ENCODE peak calls at places on chromosomes 4 and X, in eight cellular contexts. T is gastrocnemius medialis, G is mesendoderm, M is cardiac muscle cell, P is breast epithelium, C is lung, A is IMR-90, R is suprapubic skin. N is an unnamed sample.

GRCh38 chrX:3428762-3429161 is 82.3 kb upstream of the MXRA5 start:
- DNase-seq in T (no peak), G (no peak), M (no peak), P (no peak), C (no peak), A (no peak), R (no peak), N (no peak)

GRCh38 chr4:47640911-47641310 is 155.8 kb downstream of the ATP10D start:
- DNase-seq in T (no peak), G (no peak), M (no peak), P (no peak), C (no peak), A (peak), R (no peak), N (no peak)

GRCh38 chrX:96455078-96455477 is 229.6 kb upstream of the DIAPH2 start:
- DNase-seq in T (no peak), G (no peak), M (no peak), P (no peak), C (no peak), A (no peak), R (no peak), N (no peak)

GRCh38 chr4:99507762-99508161 is 3.1 kb upstream of the C4orf17 start:
- DNase-seq in T (no peak), G (peak), M (no peak), P (no peak), C (no peak), A (no peak), R (no peak), N (no peak)

GRCh38 chrX:1327651-1328304 is 8.8 kb upstream of the IL3RA start:
- DNase-seq in T (no peak), G (no peak), M (no peak), P (no peak), C (no peak), A (no peak), R (no peak), N (no peak)

GRCh38 chr4:120331486-120332281 is 265.0 kb upstream of the MAD2L1 start:
- DNase-seq in T (no peak), G (no peak), M (no peak), P (no peak), C (no peak), A (no peak), R (no peak), N (no peak)

GRCh38 chr4:535181-535923 is 36.3 kb downstream of the PIGG start:
- DNase-seq in T (no peak), G (no peak), M (no peak), P (no peak), C (no peak), A (no peak), R (no peak), N (no peak)

GRCh38 chr4:179353791-179354190 is 1911.6 kb upstream of the AGA start:
- DNase-seq in T (no peak), G (no peak), M (no peak), P (no peak), C (no peak), A (no peak), R (no peak), N (no peak)

GRCh38 chrX:9466115-9466495 is 1.2 kb downstream of the TBL1X start:
- DNase-seq in T (peak), G (peak), M (peak), P (no peak), C (no peak), A (peak), R (peak), N (no peak)

GRCh38 chrX:136266828-136267227 is 15.6 kb upstream of the MAP7D3 start:
- DNase-seq in T (no peak), G (no peak), M (no peak), P (no peak), C (no peak), A (no peak), R (no peak), N (no peak)

GRCh38 chrX:13376857-13377441 is 57.1 kb upstream of the ATXN3L start:
- DNase-seq in T (no peak), G (no peak), M (no peak), P (no peak), C (peak), A (peak), R (no peak), N (no peak)

GRCh38 chr4:47913858-47914218 is 545 bp downstream of the NFXL1 start:
- DNase-seq in T (peak), G (peak), M (peak), P (no peak), C (peak), A (no peak), R (peak), N (no peak)

GRCh38 chrX:30971761-30972603 is 82.9 kb upstream of the TAB3 start:
- DNase-seq in T (no peak), G (peak), M (peak), P (no peak), C (peak), A (peak), R (no peak), N (no peak)

GRCh38 chr4:947491-947971 is 15.3 kb downstream of the TMEM175 start:
- DNase-seq in T (peak), G (no peak), M (no peak), P (peak), C (no peak), A (no peak), R (peak), N (no peak)

GRCh38 chr4:3021127-3021526 is 53.2 kb downstream of the HTT-AS start:
- DNase-seq in T (no peak), G (no peak), M (no peak), P (no peak), C (no peak), A (no peak), R (no peak), N (no peak)

GRCh38 chr4:158710814-158711213 is 12.4 kb downstream of the PPID start:
- DNase-seq in T (no peak), G (peak), M (no peak), P (no peak), C (no peak), A (peak), R (no peak), N (no peak)

GRCh38 chrX:1430451-1430850 is 22.3 kb downstream of the ASMTL start:
- DNase-seq in T (no peak), G (no peak), M (no peak), P (peak), C (no peak), A (no peak), R (no peak), N (no peak)

GRCh38 chr4:71333960-71334951 is 4.6 kb upstream of the SLC4A4 start:
- DNase-seq in T (no peak), G (no peak), M (no peak), P (no peak), C (no peak), A (peak), R (no peak), N (no peak)

GRCh38 chrX:44344687-44345086 is 1.2 kb upstream of the EFHC2 start:
- DNase-seq in T (no peak), G (no peak), M (no peak), P (no peak), C (no peak), A (no peak), R (no peak), N (no peak)

GRCh38 chr4:109658871-109659410 is 44.3 kb downstream of the CASP6 start:
- DNase-seq in T (no peak), G (no peak), M (no peak), P (no peak), C (no peak), A (peak), R (no peak), N (no peak)
- H3K27ac ChIP-seq in T (no peak), G (no peak), M (no peak), P (no peak), C (no peak), A (no peak), R (no peak), N (no peak)

GRCh38 chrX:110557864-110558263 is 199.2 kb downstream of the RTL9 start:
- DNase-seq in T (no peak), G (peak), M (no peak), P (no peak), C (no peak), A (no peak), R (no peak), N (no peak)
- H3K27ac ChIP-seq in T (no peak), G (no peak), M (no peak), P (no peak), C (no peak), A (no peak), R (no peak), N (no peak)

GRCh38 chr4:185708348-185708747 is 103.6 kb downstream of the SORBS2 start:
- DNase-seq in T (no peak), G (no peak), M (no peak), P (no peak), C (no peak), A (peak), R (no peak), N (no peak)
- H3K27ac ChIP-seq in T (no peak), G (no peak), M (no peak), P (no peak), C (peak), A (no peak), R (no peak), N (no peak)

DNA sequence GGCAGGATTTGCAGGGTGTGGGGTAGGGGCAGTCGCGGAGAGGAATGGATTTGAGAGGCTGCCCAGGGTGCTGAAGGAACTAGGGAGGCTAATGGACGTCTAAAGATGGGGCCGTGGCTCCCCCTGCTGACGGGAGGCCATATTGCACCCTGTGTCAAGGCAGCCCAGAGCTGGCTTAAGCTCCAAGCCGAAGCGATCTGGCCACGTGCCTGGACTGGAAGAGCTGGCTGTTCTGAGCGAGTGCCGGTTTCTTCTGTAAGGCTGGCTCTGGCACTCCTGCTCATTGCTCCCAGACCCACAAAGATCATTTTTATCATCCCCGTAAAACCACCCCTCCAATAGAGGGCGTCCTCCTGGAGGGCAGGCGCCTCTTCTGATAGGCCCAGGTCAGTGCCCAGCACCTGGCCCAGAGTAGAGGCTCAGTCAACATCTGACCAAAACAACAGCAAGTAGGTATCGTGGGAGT is 5.6 kb downstream of the PNCK start:
- DNase-seq in T (peak), G (peak), M (peak), P (peak), C (peak), A (peak), R (peak), N (peak)
- H3K27ac ChIP-seq in T (no peak), G (no peak), M (no peak), P (no peak), C (no peak), A (no peak), R (no peak), N (peak)

N was measured in substantia nigra.